ENCODE peak calls at places on chromosomes 4 and X, in four cellular contexts. One of them, this sample, is unnamed.

GRCh38 chrX:129040124-129040523 is 483.2 kb downstream of the SMARCA1 start:
- DNase-seq in AG04450: no peak
- DNase-seq in NB4: peak; percentile 2
- DNase-seq in NCI-H187: no peak
- DNase-seq in this sample: no peak

GRCh38 chr4:102629686-102630085 is 128.5 kb downstream of the NFKB1 start:
- DNase-seq in NCI-H187: no peak
- DNase-seq in NB4: no peak
- DNase-seq in AG04450: no peak
- DNase-seq in this sample: no peak

GRCh38 chr4:168605411-168605810 is 108.6 kb downstream of the PALLD start:
- DNase-seq in AG04450: no peak
- DNase-seq in NB4: no peak
- DNase-seq in NCI-H187: no peak
- DNase-seq in this sample: peak; percentile 81

GRCh38 chr4:161936625-161937133 is 227.1 kb downstream of the FSTL5 start:
- DNase-seq in AG04450: no peak
- DNase-seq in NCI-H187: no peak
- DNase-seq in NB4: no peak
- DNase-seq in this sample: peak; percentile 93

GRCh38 chrX:115214151-115214550 is 19.7 kb downstream of the LRCH2 start:
- DNase-seq in NB4: no peak
- DNase-seq in AG04450: no peak
- DNase-seq in NCI-H187: no peak
- DNase-seq in this sample: no peak

GRCh38 chrX:47361538-47362511 is 8.6 kb upstream of the ZNF157 start:
- DNase-seq in NB4: peak; percentile 6
- DNase-seq in NCI-H187: peak; percentile 22
- DNase-seq in AG04450: peak; percentile 84
- DNase-seq in this sample: peak; percentile 86

GRCh38 chr4:27154706-27155105 is 294.1 kb downstream of the STIM2 start:
- DNase-seq in NB4: no peak
- DNase-seq in AG04450: no peak
- DNase-seq in NCI-H187: no peak
- DNase-seq in this sample: peak; percentile 76

GRCh38 chrX:42149281-42149680 is 225.9 kb upstream of the CASK start:
- DNase-seq in NCI-H187: no peak
- DNase-seq in AG04450: no peak
- DNase-seq in NB4: no peak
- DNase-seq in this sample: no peak

GRCh38 chr4:125357675-125358074 is 42.9 kb downstream of the FAT4 start:
- DNase-seq in AG04450: no peak
- DNase-seq in NB4: no peak
- DNase-seq in NCI-H187: no peak
- DNase-seq in this sample: no peak

GRCh38 chrX:151921866-151922265 is 9.2 kb downstream of the MAGEA4 start:
- DNase-seq in NB4: no peak
- DNase-seq in AG04450: no peak
- DNase-seq in NCI-H187: no peak
- DNase-seq in this sample: no peak

GRCh38 chrX:13220916-13221315 is 98.9 kb downstream of the ATXN3L start:
- DNase-seq in AG04450: peak; percentile 48
- DNase-seq in NCI-H187: no peak
- DNase-seq in NB4: no peak
- DNase-seq in this sample: peak; percentile 95

GRCh38 chr4:171876636-171877035 is 63.4 kb downstream of the GALNTL6 start:
- DNase-seq in AG04450: no peak
- DNase-seq in NCI-H187: no peak
- DNase-seq in NB4: no peak
- DNase-seq in this sample: no peak

GRCh38 chr4:86496094-86497060 is 97.7 kb upstream of the PTPN13 start:
- DNase-seq in AG04450: peak; percentile 6
- DNase-seq in NCI-H187: peak; percentile 32
- DNase-seq in NB4: peak; percentile 52
- DNase-seq in this sample: peak; percentile 41

GRCh38 chr4:149911995-149912394 is 96.4 kb upstream of the IQCM start:
- DNase-seq in NCI-H187: no peak
- DNase-seq in NB4: no peak
- DNase-seq in AG04450: no peak
- DNase-seq in this sample: no peak

GRCh38 chr4:62644372-62644771 is 1444.2 kb downstream of the ADGRL3 start:
- DNase-seq in NB4: peak; percentile 47
- DNase-seq in NCI-H187: no peak
- DNase-seq in AG04450: no peak
- DNase-seq in this sample: peak; percentile 2

GRCh38 chrX:103520391-103520790 is 1.1 kb upstream of the RAB40A start:
- DNase-seq in NCI-H187: no peak
- DNase-seq in NB4: no peak
- DNase-seq in AG04450: peak; percentile 10
- DNase-seq in this sample: peak; percentile 72

GRCh38 chr4:33850503-33850902 is 2393.8 kb downstream of the ARAP2 start:
- DNase-seq in NB4: no peak
- DNase-seq in NCI-H187: no peak
- DNase-seq in AG04450: no peak
- DNase-seq in this sample: peak; percentile 79

GRCh38 chr4:33746979-33747378 is 2497.3 kb downstream of the ARAP2 start:
- DNase-seq in NCI-H187: no peak
- DNase-seq in NB4: no peak
- DNase-seq in AG04450: no peak
- DNase-seq in this sample: no peak

GRCh38 chr4:15078682-15079642 is 76.7 kb downstream of the CPEB2 start:
- DNase-seq in NCI-H187: no peak
- DNase-seq in AG04450: no peak
- DNase-seq in NB4: peak; percentile 22
- DNase-seq in this sample: peak; percentile 5

GRCh38 chr4:25144870-25145481 is 15.3 kb downstream of the SEPSECS start:
- DNase-seq in AG04450: no peak
- DNase-seq in NB4: peak; percentile 51
- DNase-seq in NCI-H187: no peak
- DNase-seq in this sample: peak; percentile 25

GRCh38 chr4:88335092-88335665 is 43.5 kb upstream of the HERC6 start:
- DNase-seq in AG04450: no peak
- DNase-seq in NCI-H187: no peak
- DNase-seq in NB4: no peak
- DNase-seq in this sample: peak; percentile 11

GRCh38 chr4:76803522-76803921 is 94.4 kb downstream of the SOWAHB start:
- DNase-seq in NB4: no peak
- DNase-seq in AG04450: peak; percentile 41
- DNase-seq in NCI-H187: no peak
- DNase-seq in this sample: peak; percentile 95

GRCh38 chrX:131058136-131058868 is at the start of gene ARHGAP36:
- DNase-seq in NCI-H187: no peak
- DNase-seq in NB4: no peak
- DNase-seq in AG04450: no peak
- DNase-seq in this sample: no peak

GRCh38 chr4:184933311-184933710 is 85.0 kb upstream of the HELT start:
- DNase-seq in NB4: no peak
- DNase-seq in NCI-H187: no peak
- DNase-seq in AG04450: no peak
- DNase-seq in this sample: no peak

GRCh38 chr4:38069271-38069760 is 109.1 kb downstream of the PTTG2 start:
- DNase-seq in NB4: peak; percentile 88
- DNase-seq in AG04450: peak; percentile 30
- DNase-seq in NCI-H187: no peak
- DNase-seq in this sample: peak; percentile 91

GRCh38 chr4:20430555-20430954 is 178.8 kb downstream of the SLIT2 start:
- DNase-seq in NB4: no peak
- DNase-seq in AG04450: peak; percentile 48
- DNase-seq in NCI-H187: no peak
- DNase-seq in this sample: peak; percentile 25

GRCh38 chr4:13523591-13524503 is 20.5 kb downstream of the NKX3-2 start:
- DNase-seq in NCI-H187: no peak
- DNase-seq in NB4: no peak
- DNase-seq in AG04450: no peak
- DNase-seq in this sample: no peak

GRCh38 chr4:53744446-53745160 is 153.3 kb upstream of the LNX1 start:
- DNase-seq in NCI-H187: no peak
- DNase-seq in NB4: no peak
- DNase-seq in AG04450: no peak
- DNase-seq in this sample: no peak

GRCh38 chr4:7658297-7659204 is 223.8 kb upstream of the PSAPL1 start:
- DNase-seq in NCI-H187: no peak
- DNase-seq in AG04450: peak; percentile 20
- DNase-seq in NB4: no peak
- DNase-seq in this sample: peak; percentile 85

GRCh38 chrX:130155564-130155963 is 10.1 kb downstream of the AIFM1 start:
- DNase-seq in NB4: no peak
- DNase-seq in AG04450: no peak
- DNase-seq in NCI-H187: no peak
- DNase-seq in this sample: no peak

GRCh38 chr4:149465941-149466340 is 349.7 kb downstream of the IQCM start:
- DNase-seq in NCI-H187: no peak
- DNase-seq in NB4: no peak
- DNase-seq in AG04450: no peak
- DNase-seq in this sample: peak; percentile 41

GRCh38 chrX:14673764-14674163 is 144.4 kb downstream of the GLRA2 start:
- DNase-seq in NCI-H187: no peak
- DNase-seq in AG04450: peak; percentile 65
- DNase-seq in NB4: peak; percentile 7
- DNase-seq in this sample: peak; percentile 92

GRCh38 chr4:8295471-8295870 is 25.9 kb downstream of the HTRA3 start:
- DNase-seq in NCI-H187: no peak
- DNase-seq in NB4: no peak
- DNase-seq in AG04450: no peak
- DNase-seq in this sample: no peak

GRCh38 chrX:48702032-48702431 is 5.5 kb downstream of the SUV39H1 start:
- DNase-seq in NB4: no peak
- DNase-seq in NCI-H187: no peak
- DNase-seq in AG04450: no peak
- DNase-seq in this sample: no peak